ENCODE peak calls at places on chromosomes 13 and 19, in four cellular contexts. Q, F, J and Y are unnamed samples.

GRCh38 chr13:53250272-53250875 is 221.8 kb downstream of the OLFM4 start:
- DNase-seq in Q (no peak), F (no peak), J (no peak), Y (no peak)

GRCh38 chr19:13150919-13151604 is 851 bp downstream of the IER2 start:
- DNase-seq in Q (no peak), F (peak; percentile 57), J (no peak), Y (no peak)

GRCh38 chr19:11165486-11166030 is 10.0 kb upstream of the SPC24 start:
- DNase-seq in Q (no peak), F (no peak), J (no peak), Y (no peak)

GRCh38 chr13:49587311-49587847 is 2.0 kb upstream of the RCBTB1 start:
- DNase-seq in Q (no peak), F (no peak), J (no peak), Y (no peak)

GRCh38 chr13:44317752-44318550 is 55.7 kb upstream of the SERP2 start:
- DNase-seq in Q (no peak), F (no peak), J (no peak), Y (no peak)

GRCh38 chr13:99258210-99258860 is at the start of gene GPR18:
- DNase-seq in Q (no peak), F (no peak), J (no peak), Y (no peak)

GRCh38 chr13:113220141-113220598 is 10.8 kb downstream of the CUL4A start:
- DNase-seq in Q (no peak), F (no peak), J (peak; percentile 73), Y (no peak)

GRCh38 chr13:66329988-66330429 is 900.1 kb downstream of the PCDH9 start:
- DNase-seq in Q (no peak), F (no peak), J (no peak), Y (no peak)

GRCh38 chr13:66367356-66367755 is 862.8 kb downstream of the PCDH9 start:
- DNase-seq in Q (no peak), F (no peak), J (no peak), Y (no peak)

GRCh38 chr13:93328943-93329342 is 102.3 kb downstream of the GPC6 start:
- DNase-seq in Q (no peak), F (no peak), J (no peak), Y (no peak)

GRCh38 chr19:56223481-56223880 is 21.4 kb downstream of the ZSCAN5C start:
- DNase-seq in Q (no peak), F (no peak), J (no peak), Y (no peak)

GRCh38 chr13:75760182-75760981 is 124.3 kb downstream of the LMO7 start:
- DNase-seq in Q (no peak), F (no peak), J (no peak), Y (no peak)

GRCh38 chr13:20553309-20553708 is 13.6 kb upstream of the IFT88 start:
- DNase-seq in Q (no peak), F (no peak), J (no peak), Y (no peak)

GRCh38 chr13:97855570-97855970 is 97.9 kb upstream of the IPO5 start:
- DNase-seq in Q (no peak), F (peak; percentile 20), J (no peak), Y (no peak)

GRCh38 chr19:44277331-44277730 is 17.6 kb downstream of the ZNF233 start:
- DNase-seq in Q (no peak), F (no peak), J (no peak), Y (no peak)

GRCh38 chr19:35031072-35031881 is 1.0 kb downstream of the SCN1B start:
- DNase-seq in Q (no peak), F (peak; percentile 49), J (no peak), Y (no peak)

GRCh38 chr19:13932911-13933393 is 5.3 kb downstream of the PODNL1 start:
- DNase-seq in Q (no peak), F (no peak), J (no peak), Y (no peak)

GRCh38 chr13:46894534-46894906 is 2.3 kb downstream of the HTR2A start:
- DNase-seq in Q (no peak), F (no peak), J (no peak), Y (no peak)

GRCh38 chr13:67390462-67391093 is 160.4 kb upstream of the PCDH9 start:
- DNase-seq in Q (no peak), F (no peak), J (no peak), Y (no peak)

GRCh38 chr19:18895038-18895827 is 725 bp downstream of the CERS1 start:
- DNase-seq in Q (no peak), F (no peak), J (no peak), Y (no peak)

GRCh38 chr13:33172911-33173310 is 112.6 kb downstream of the STARD13 start:
- DNase-seq in Q (no peak), F (no peak), J (no peak), Y (no peak)

GRCh38 chr19:32873560-32873959 is 4.0 kb upstream of the SLC7A9 start:
- DNase-seq in Q (no peak), F (no peak), J (peak; percentile 25), Y (no peak)

GRCh38 chr19:6963937-6964336 is 57.3 kb downstream of the MBD3L2B start:
- DNase-seq in Q (no peak), F (no peak), J (no peak), Y (no peak)

GRCh38 chr19:8240274-8241229 is 31.4 kb downstream of the CERS4 start:
- DNase-seq in Q (peak; percentile 87), F (peak; percentile 89), J (peak; percentile 95), Y (peak; percentile 82)
- H3K4me3 ChIP-seq in Q (no peak overlapping the region), F (no peak overlapping the region), J (no peak overlapping the region), Y (no peak overlapping the region)

GRCh38 chr19:50005428-50005827 is 19.7 kb downstream of the VRK3 start:
- DNase-seq in Q (no peak), F (no peak), J (no peak), Y (no peak)

GRCh38 chr19:50008532-50008931 is 16.6 kb downstream of the VRK3 start:
- DNase-seq in Q (no peak), F (no peak), J (no peak), Y (no peak)

GRCh38 chr19:50003810-50004419 is 21.3 kb downstream of the VRK3 start:
- DNase-seq in Q (no peak), F (peak; percentile 56), J (no peak), Y (no peak)

GRCh38 chr19:50007170-50007569 is 18.0 kb downstream of the VRK3 start:
- DNase-seq in Q (no peak), F (no peak), J (no peak), Y (no peak)

GRCh38 chr19:50007947-50008346 is 17.2 kb downstream of the VRK3 start:
- DNase-seq in Q (no peak), F (no peak), J (no peak), Y (no peak)
- H3K27ac ChIP-seq in Q (no peak overlapping the region), F (no peak overlapping the region), J (no peak overlapping the region), Y (no peak overlapping the region)

GRCh38 chr19:1418494-1418775 is 11.0 kb downstream of the DAZAP1 start:
- DNase-seq in Q (no peak), F (no peak), J (no peak), Y (no peak)
- TF ChIP-seq CTCF in Q (no peak), F (no peak), J (no peak), Y (no peak)

GRCh38 chr19:28176193-28176592 is 1036.8 kb downstream of the UQCRFS1 start:
- DNase-seq in Q (no peak), F (no peak), J (no peak), Y (no peak)
- H3K4me3 ChIP-seq in Q (no peak overlapping the region), F (no peak overlapping the region), J (no peak overlapping the region), Y (no peak overlapping the region)

GRCh38 chr19:30423481-30423880 is 51.3 kb downstream of the ZNF536 start:
- DNase-seq in Q (no peak), F (no peak), J (no peak), Y (no peak)

GRCh38 chr19:30421571-30421970 is 49.4 kb downstream of the ZNF536 start:
- DNase-seq in Q (no peak), F (no peak), J (no peak), Y (no peak)

GRCh38 chr19:30420881-30421280 is 48.7 kb downstream of the ZNF536 start:
- DNase-seq in Q (no peak), F (no peak), J (no peak), Y (no peak)

GRCh38 chr19:30416375-30416774 is 44.2 kb downstream of the ZNF536 start:
- DNase-seq in Q (no peak), F (no peak), J (no peak), Y (no peak)

DNA sequence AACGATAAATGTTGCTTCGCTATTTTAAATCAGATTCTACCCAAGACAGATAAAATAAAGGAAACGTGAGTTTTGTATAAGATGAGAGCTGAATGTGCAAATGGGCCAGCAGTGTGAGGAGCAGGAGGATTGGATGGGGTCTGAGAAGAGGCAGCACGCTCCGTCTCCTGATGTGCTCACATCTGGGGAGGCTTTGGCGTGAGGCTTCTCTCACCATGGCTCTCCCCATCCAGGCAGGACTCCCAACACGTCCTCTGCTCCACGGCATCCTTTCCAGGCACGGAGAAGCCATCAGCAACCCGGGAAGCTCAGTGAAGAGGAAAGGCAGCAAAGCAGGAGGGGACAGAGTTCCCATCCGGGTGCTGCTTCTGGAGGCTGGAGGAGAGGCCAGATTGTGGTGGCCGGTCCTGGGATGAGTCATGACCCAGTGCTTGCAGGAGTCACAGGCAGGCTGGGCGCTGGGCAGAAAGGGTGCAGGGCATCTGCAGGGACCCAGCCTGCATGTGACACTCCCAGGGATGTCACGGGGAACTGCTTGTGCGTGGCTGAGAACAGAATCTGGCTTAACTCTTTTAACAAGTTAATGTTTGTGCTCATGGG is 47.5 kb downstream of the ZNF536 start:
- DNase-seq in Q (no peak), F (no peak), J (no peak), Y (no peak)
- H3K27ac ChIP-seq in Q (no peak overlapping the region), F (no peak overlapping the region), J (no peak overlapping the region), Y (no peak overlapping the region)

GRCh38 chr19:38475176-38475575 is 41.7 kb downstream of the RYR1 start:
- DNase-seq in Q (no peak), F (no peak), J (no peak), Y (no peak)

GRCh38 chr19:38482496-38482895 is 49.0 kb downstream of the RYR1 start:
- DNase-seq in Q (no peak), F (no peak), J (no peak), Y (no peak)

GRCh38 chr19:38473201-38473600 is 39.7 kb downstream of the RYR1 start:
- DNase-seq in Q (no peak), F (no peak), J (no peak), Y (no peak)

GRCh38 chr19:38483016-38483630 is 49.6 kb downstream of the RYR1 start:
- DNase-seq in Q (no peak), F (no peak), J (no peak), Y (no peak)

GRCh38 chr19:38478273-38478971 is 44.9 kb downstream of the RYR1 start:
- DNase-seq in Q (no peak), F (no peak), J (no peak), Y (no peak)
- TF ChIP-seq CTCF in Q (no peak), F (no peak), J (no peak), Y (peak; percentile 25)